ENCODE peak calls at places on chromosomes 5 and 9, in four cellular contexts. C is K562, Y is GM12878, V is HepG2. P is an unnamed sample.
A peak's percentile ranks its signal among the peaks of the same experiment; 100 is the strongest.

GRCh38 chr5:122720347-122720746 is 54.5 kb upstream of the SNX2 start:
- DNase-seq in C (no peak), Y (no peak), V (no peak), P (no peak)

GRCh38 chr9:4382722-4383317 is 83.0 kb upstream of the GLIS3 start:
- DNase-seq in C (no peak), Y (peak; percentile 40), V (no peak), P (peak; percentile 49)

GRCh38 chr9:98344581-98344980 is 89.1 kb upstream of the TBC1D2 start:
- DNase-seq in C (no peak), Y (no peak), V (no peak), P (no peak)

GRCh38 chr9:37262410-37262809 is 142.0 kb downstream of the ZCCHC7 start:
- DNase-seq in C (no peak), Y (no peak), V (no peak), P (peak; percentile 60)

GRCh38 chr9:113715086-113715485 is 161.0 kb upstream of the ZNF618 start:
- DNase-seq in C (no peak), Y (no peak), V (no peak), P (no peak)

GRCh38 chr5:5141625-5142527 is 1.7 kb downstream of the ADAMTS16 start:
- DNase-seq in C (peak; percentile 62), Y (no peak), V (peak; percentile 55), P (peak; percentile 45)

GRCh38 chr5:86979801-86980510 is 287.7 kb upstream of the RASA1 start:
- DNase-seq in C (no peak), Y (no peak), V (peak; percentile 3), P (peak; percentile 46)

GRCh38 chr5:307794-308579 is 13.5 kb upstream of the AHRR start:
- DNase-seq in C (no peak), Y (no peak), V (no peak), P (no peak)

GRCh38 chr5:150262502-150262901 is 27.1 kb downstream of the CAMK2A start:
- DNase-seq in C (no peak), Y (no peak), V (no peak), P (no peak)

GRCh38 chr5:135179308-135179980 is 145.4 kb upstream of the PITX1 start:
- DNase-seq in C (no peak), Y (no peak), V (peak; percentile 35), P (no peak)

GRCh38 chr5:111748304-111748763 is 8.7 kb downstream of the NREP start:
- DNase-seq in C (no peak), Y (no peak), V (no peak), P (peak; percentile 95)

GRCh38 chr9:91571036-91571435 is 147.4 kb upstream of the NFIL3 start:
- DNase-seq in C (no peak), Y (no peak), V (no peak), P (no peak)

GRCh38 chr9:71487046-71487445 is 281.3 kb downstream of the CEMIP2 start:
- DNase-seq in C (no peak), Y (no peak), V (no peak), P (no peak)

GRCh38 chr9:113427629-113428028 is 17.1 kb downstream of the C9orf43 start:
- DNase-seq in C (no peak), Y (no peak), V (no peak), P (no peak)

GRCh38 chr5:134138416-134139376 is 24.2 kb downstream of the TCF7 start:
- DNase-seq in C (no peak), Y (peak; percentile 89), V (no peak), P (no peak)

GRCh38 chr5:35617435-35618296 is at the start of gene SPEF2:
- DNase-seq in C (no peak), Y (no peak), V (peak; percentile 84), P (peak; percentile 87)

GRCh38 chr9:103798620-103799019 is 295.5 kb upstream of the SMC2 start:
- DNase-seq in C (no peak), Y (peak; percentile 37), V (peak; percentile 1), P (no peak)

GRCh38 chr5:30392897-30393296 is 800.6 kb upstream of the CDH6 start:
- DNase-seq in C (no peak), Y (no peak), V (no peak), P (no peak)

GRCh38 chr9:112819635-112820496 is 69.3 kb downstream of the SNX30 start:
- DNase-seq in C (peak; percentile 32), Y (peak; percentile 26), V (peak; percentile 67), P (peak; percentile 50)

GRCh38 chr9:35510745-35511428 is 21.0 kb downstream of the RUSC2 start:
- DNase-seq in C (no peak), Y (no peak), V (peak; percentile 88), P (peak; percentile 88)

GRCh38 chr5:83471405-83472212 is at the start of gene VCAN:
- DNase-seq in C (no peak), Y (no peak), V (no peak), P (no peak)

GRCh38 chr9:83066771-83067170 is 3.8 kb upstream of the RASEF start:
- DNase-seq in C (no peak), Y (no peak), V (no peak), P (no peak)

GRCh38 chr9:105760053-105760452 is 65.7 kb downstream of the TMEM38B start:
- DNase-seq in C (no peak), Y (no peak), V (no peak), P (no peak)

GRCh38 chr9:116365056-116365471 is 211.5 kb downstream of the PAPPA start:
- DNase-seq in C (no peak), Y (no peak), V (no peak), P (no peak)

GRCh38 chr5:43232943-43233833 is 41.2 kb downstream of the NIM1K start:
- DNase-seq in C (no peak), Y (no peak), V (no peak), P (no peak)

GRCh38 chr5:96384353-96384752 is 48.7 kb downstream of the PCSK1 start:
- DNase-seq in C (no peak), Y (no peak), V (peak; percentile 5), P (peak; percentile 83)

GRCh38 chr5:144356489-144356888 is 185.8 kb downstream of the KCTD16 start:
- DNase-seq in C (no peak), Y (no peak), V (no peak), P (no peak)
- TF ChIP-seq MYC in C (no peak), Y (no peak), V (no peak), P (no peak)

DNA sequence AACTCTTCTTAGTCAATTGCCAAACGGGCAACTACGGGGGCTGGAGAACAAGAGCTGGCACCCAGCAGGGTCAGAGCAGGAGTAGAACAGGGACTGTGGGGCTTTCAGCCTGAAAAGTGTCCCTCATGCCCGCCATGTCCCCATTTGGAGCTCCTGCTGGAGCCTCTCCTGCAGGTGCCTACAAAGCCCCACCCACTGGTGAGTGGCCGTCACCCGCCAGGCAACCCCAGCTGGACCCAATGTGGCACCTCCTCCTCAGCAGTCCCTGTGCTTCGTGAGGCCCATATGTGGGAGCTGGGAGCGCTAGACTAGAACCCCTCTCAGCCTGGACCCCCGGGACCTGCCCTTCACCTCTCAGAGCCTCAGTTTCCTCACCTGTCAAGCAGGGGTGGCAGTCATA is 40.9 kb downstream of the VAV2 start:
- DNase-seq in C (no peak), Y (no peak), V (no peak), P (no peak)
- H3K9ac ChIP-seq in C (no peak overlapping the region), Y (no peak overlapping the region), V (no peak overlapping the region), P (no peak overlapping the region)

GRCh38 chr9:118522093-118523028 is 818.2 kb downstream of the TLR4 start:
- DNase-seq in C (peak; percentile 11), Y (peak; percentile 34), V (peak; percentile 8), P (peak; percentile 79)
- TF ChIP-seq MYC in C (no peak), Y (no peak), V (no peak), P (no peak)

DNA sequence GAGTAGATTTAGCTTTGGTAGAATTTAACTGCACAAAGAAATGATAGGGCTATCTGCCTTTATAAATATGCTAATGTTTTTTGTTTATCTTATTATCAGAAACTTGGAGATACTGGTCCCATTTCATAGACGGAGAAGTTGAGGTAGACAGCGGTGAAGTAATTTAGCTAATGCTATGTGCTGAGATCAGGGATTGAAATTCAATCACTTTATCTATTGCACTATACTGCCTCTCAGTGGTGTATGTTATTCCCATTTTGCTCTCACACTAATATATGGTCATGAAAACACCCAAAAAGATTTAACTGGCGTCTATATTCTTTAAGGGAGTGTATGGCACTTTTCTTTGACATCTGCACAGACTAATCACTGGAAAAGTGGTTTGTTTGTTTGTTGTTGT is 725.9 kb upstream of the WWC1 start:
- DNase-seq in C (no peak), Y (no peak), V (no peak), P (no peak)
- H3K9ac ChIP-seq in C (no peak overlapping the region), Y (no peak overlapping the region), V (no peak overlapping the region), P (no peak overlapping the region)

GRCh38 chr9:86731511-86731993 is 215.8 kb downstream of the GAS1 start:
- DNase-seq in C (no peak), Y (no peak), V (no peak), P (no peak)
- TF ChIP-seq MYC in C (no peak), Y (no peak), V (no peak), P (no peak)

DNA sequence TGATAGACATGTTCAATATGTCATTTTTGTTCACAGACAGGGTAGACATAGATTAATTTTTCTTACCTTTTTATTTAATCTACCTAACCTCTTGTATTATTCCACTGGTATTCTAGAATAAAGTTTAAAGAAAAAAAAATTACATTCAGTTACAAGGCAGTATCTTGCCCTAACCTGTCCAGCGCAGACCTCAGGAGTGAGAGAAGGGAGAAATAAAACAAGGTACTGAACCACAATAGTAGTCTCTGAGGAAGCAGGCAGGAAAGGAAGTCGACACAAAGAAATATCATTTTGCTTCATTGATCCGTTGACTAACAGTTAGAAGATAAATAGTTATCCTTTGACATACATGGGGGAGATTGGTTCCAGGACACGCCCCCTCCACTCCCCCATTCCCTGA is 12.5 kb upstream of the ADAMTSL1 start:
- DNase-seq in C (no peak), Y (no peak), V (no peak), P (no peak)
- H3K9ac ChIP-seq in C (no peak overlapping the region), Y (no peak overlapping the region), V (no peak overlapping the region), P (no peak overlapping the region)

P was measured in endothelial cell of umbilical vein.